ENCODE peak calls at places on chromosomes 6 and 20, in five cellular contexts. One of them, this sample, is unnamed.

GRCh38 chr20:44548171-44548678 is 26.4 kb upstream of the SERINC3 start:
- DNase-seq in fibroblast of the aortic adventitia: peak
- DNase-seq in activated CD4-positive, alpha-beta T cell treated with anti-CD3 and anti-CD28 coated beads, Interleukin-2, amount 10 ng/mL, durations not matched to agents 7 days and 5 days: no peak
- DNase-seq in caudate nucleus: no peak
- DNase-seq in fibroblast of lung: no peak
- DNase-seq in this sample: no peak

GRCh38 chr20:1376453-1377270 is 16.2 kb downstream of the FKBP1A start:
- DNase-seq in caudate nucleus: no peak
- DNase-seq in fibroblast of the aortic adventitia: peak
- DNase-seq in activated CD4-positive, alpha-beta T cell treated with anti-CD3 and anti-CD28 coated beads, Interleukin-2, amount 10 ng/mL, durations not matched to agents 7 days and 5 days: no peak
- DNase-seq in fibroblast of lung: no peak
- DNase-seq in this sample: no peak

GRCh38 chr6:81808834-81809598 is 56.5 kb upstream of the TENT5A start:
- DNase-seq in fibroblast of the aortic adventitia: peak
- DNase-seq in fibroblast of lung: peak
- DNase-seq in caudate nucleus: no peak
- DNase-seq in activated CD4-positive, alpha-beta T cell treated with anti-CD3 and anti-CD28 coated beads, Interleukin-2, amount 10 ng/mL, durations not matched to agents 7 days and 5 days: no peak
- DNase-seq in this sample: no peak

GRCh38 chr6:139336994-139337393 is 37.5 kb downstream of the CITED2 start:
- DNase-seq in activated CD4-positive, alpha-beta T cell treated with anti-CD3 and anti-CD28 coated beads, Interleukin-2, amount 10 ng/mL, durations not matched to agents 7 days and 5 days: no peak
- DNase-seq in fibroblast of the aortic adventitia: no peak
- DNase-seq in fibroblast of lung: no peak
- DNase-seq in caudate nucleus: no peak
- DNase-seq in this sample: no peak

GRCh38 chr6:167287513-167288048 is 3.5 kb upstream of the UNC93A start:
- DNase-seq in fibroblast of lung: no peak
- DNase-seq in fibroblast of the aortic adventitia: no peak
- DNase-seq in activated CD4-positive, alpha-beta T cell treated with anti-CD3 and anti-CD28 coated beads, Interleukin-2, amount 10 ng/mL, durations not matched to agents 7 days and 5 days: no peak
- DNase-seq in caudate nucleus: no peak
- DNase-seq in this sample: no peak

GRCh38 chr6:3585320-3585935 is 128.6 kb upstream of the SLC22A23 start:
- DNase-seq in caudate nucleus: no peak
- DNase-seq in fibroblast of the aortic adventitia: peak
- DNase-seq in fibroblast of lung: peak
- DNase-seq in activated CD4-positive, alpha-beta T cell treated with anti-CD3 and anti-CD28 coated beads, Interleukin-2, amount 10 ng/mL, durations not matched to agents 7 days and 5 days: no peak
- DNase-seq in this sample: no peak

GRCh38 chr6:15369838-15370237 is 124.0 kb downstream of the JARID2 start:
- DNase-seq in caudate nucleus: no peak
- DNase-seq in activated CD4-positive, alpha-beta T cell treated with anti-CD3 and anti-CD28 coated beads, Interleukin-2, amount 10 ng/mL, durations not matched to agents 7 days and 5 days: no peak
- DNase-seq in fibroblast of lung: no peak
- DNase-seq in fibroblast of the aortic adventitia: no peak
- DNase-seq in this sample: peak

GRCh38 chr20:62409935-62410741 is 3.1 kb upstream of the CABLES2 start:
- DNase-seq in fibroblast of the aortic adventitia: no peak
- DNase-seq in caudate nucleus: no peak
- DNase-seq in activated CD4-positive, alpha-beta T cell treated with anti-CD3 and anti-CD28 coated beads, Interleukin-2, amount 10 ng/mL, durations not matched to agents 7 days and 5 days: peak
- DNase-seq in fibroblast of lung: peak
- DNase-seq in this sample: peak

GRCh38 chr6:45652393-45652792 is 274.7 kb upstream of the SUPT3H start:
- DNase-seq in fibroblast of the aortic adventitia: no peak
- DNase-seq in activated CD4-positive, alpha-beta T cell treated with anti-CD3 and anti-CD28 coated beads, Interleukin-2, amount 10 ng/mL, durations not matched to agents 7 days and 5 days: no peak
- DNase-seq in caudate nucleus: no peak
- DNase-seq in fibroblast of lung: peak
- DNase-seq in this sample: no peak

GRCh38 chr6:158707826-158708225 is 58.0 kb downstream of the SYTL3 start:
- DNase-seq in activated CD4-positive, alpha-beta T cell treated with anti-CD3 and anti-CD28 coated beads, Interleukin-2, amount 10 ng/mL, durations not matched to agents 7 days and 5 days: no peak
- DNase-seq in caudate nucleus: no peak
- DNase-seq in fibroblast of the aortic adventitia: no peak
- DNase-seq in fibroblast of lung: peak
- DNase-seq in this sample: no peak

GRCh38 chr6:87016772-87017171 is 78.1 kb downstream of the CGA start:
- DNase-seq in activated CD4-positive, alpha-beta T cell treated with anti-CD3 and anti-CD28 coated beads, Interleukin-2, amount 10 ng/mL, durations not matched to agents 7 days and 5 days: no peak
- DNase-seq in fibroblast of the aortic adventitia: no peak
- DNase-seq in caudate nucleus: no peak
- DNase-seq in fibroblast of lung: no peak
- DNase-seq in this sample: no peak

GRCh38 chr6:4707011-4707410 is 69.2 kb upstream of the CDYL start:
- DNase-seq in activated CD4-positive, alpha-beta T cell treated with anti-CD3 and anti-CD28 coated beads, Interleukin-2, amount 10 ng/mL, durations not matched to agents 7 days and 5 days: no peak
- DNase-seq in fibroblast of lung: no peak
- DNase-seq in fibroblast of the aortic adventitia: no peak
- DNase-seq in caudate nucleus: no peak
- DNase-seq in this sample: no peak

GRCh38 chr6:116779569-116780164 is 14.1 kb upstream of the FAM162B start:
- DNase-seq in activated CD4-positive, alpha-beta T cell treated with anti-CD3 and anti-CD28 coated beads, Interleukin-2, amount 10 ng/mL, durations not matched to agents 7 days and 5 days: no peak
- DNase-seq in caudate nucleus: no peak
- DNase-seq in fibroblast of the aortic adventitia: peak
- DNase-seq in fibroblast of lung: peak
- DNase-seq in this sample: no peak

GRCh38 chr6:158086054-158086705 is 81.9 kb downstream of the SERAC1 start:
- DNase-seq in fibroblast of lung: peak
- DNase-seq in caudate nucleus: no peak
- DNase-seq in fibroblast of the aortic adventitia: peak
- DNase-seq in activated CD4-positive, alpha-beta T cell treated with anti-CD3 and anti-CD28 coated beads, Interleukin-2, amount 10 ng/mL, durations not matched to agents 7 days and 5 days: peak
- DNase-seq in this sample: no peak

GRCh38 chr20:44532248-44532980 is 10.5 kb upstream of the SERINC3 start:
- DNase-seq in fibroblast of lung: no peak
- DNase-seq in caudate nucleus: no peak
- DNase-seq in activated CD4-positive, alpha-beta T cell treated with anti-CD3 and anti-CD28 coated beads, Interleukin-2, amount 10 ng/mL, durations not matched to agents 7 days and 5 days: no peak
- DNase-seq in fibroblast of the aortic adventitia: no peak
- DNase-seq in this sample: no peak

This sample was measured in NCI-H1417.